ENCODE peak calls at places on chromosome 2, in ten cellular contexts. B is mammary epithelial cell, K is fibroblast of lung, N is H9, F is neural progenitor cell, V is endothelial cell of umbilical vein, I is colonic mucosa, E is mesendoderm, M is SK-N-MC, O is HCT116. G is an unnamed sample.
A peak's percentile ranks its signal among the peaks of the same experiment; 100 is the strongest.

GRCh38 chr2:167914969-167915368 is 332.4 kb downstream of the STK39 start:
- DNase-seq in M (no peak), E (no peak), B (no peak), O (no peak), K (no peak), I (no peak), V (no peak), F (no peak), N (no peak), G (no peak)

GRCh38 chr2:163198007-163198406 is 359.4 kb upstream of the KCNH7 start:
- DNase-seq in V (no peak), M (no peak), N (no peak), O (no peak), E (peak; percentile 34), F (no peak), I (no peak), B (no peak), K (no peak), G (no peak)

GRCh38 chr2:109217362-109218086 is 88.5 kb downstream of the SH3RF3 start:
- DNase-seq in F (no peak), B (peak; percentile 47), O (no peak), V (peak; percentile 32), I (no peak), K (peak; percentile 98), N (no peak), E (no peak), M (no peak), G (peak; percentile 77)

GRCh38 chr2:191593622-191594416 is 84.1 kb upstream of the NABP1 start:
- DNase-seq in M (no peak), N (no peak), E (no peak), B (peak; percentile 95), K (no peak), V (no peak), F (no peak), I (no peak), O (no peak), G (peak; percentile 87)

GRCh38 chr2:237101118-237101979 is 15.7 kb downstream of the COPS8 start:
- DNase-seq in V (no peak), O (no peak), K (no peak), N (peak; percentile 34), E (peak; percentile 3), B (no peak), I (no peak), M (no peak), F (peak; percentile 89), G (no peak)

GRCh38 chr2:71938659-71939587 is 208.7 kb downstream of the CYP26B1 start:
- DNase-seq in N (peak; percentile 11), K (no peak), O (no peak), V (no peak), F (no peak), E (no peak), M (no peak), B (no peak), I (no peak), G (no peak)

GRCh38 chr2:101718993-101719571 is 21.6 kb downstream of the MAP4K4 start:
- DNase-seq in M (no peak), O (no peak), N (no peak), E (no peak), V (no peak), I (no peak), F (no peak), B (peak; percentile 52), K (no peak), G (peak; percentile 50)

GRCh38 chr2:21018290-21018689 is 25.6 kb downstream of the APOB start:
- DNase-seq in I (no peak), V (no peak), O (no peak), B (no peak), E (no peak), K (no peak), M (no peak), F (no peak), N (no peak), G (no peak)

GRCh38 chr2:239728751-239729150 is 296.4 kb downstream of the NDUFA10 start:
- DNase-seq in B (no peak), F (no peak), O (no peak), N (no peak), I (no peak), K (no peak), E (no peak), M (no peak), V (no peak), G (no peak)

GRCh38 chr2:191345788-191346187 is 100.6 kb downstream of the MYO1B start:
- DNase-seq in I (no peak), E (no peak), N (no peak), O (no peak), M (no peak), V (no peak), F (no peak), B (peak; percentile 43), K (no peak), G (peak; percentile 72)

GRCh38 chr2:114049826-114050225 is 159.9 kb downstream of the ACTR3 start:
- DNase-seq in K (no peak), E (no peak), B (peak; percentile 76), F (no peak), V (no peak), I (no peak), O (no peak), N (no peak), M (no peak), G (no peak)

GRCh38 chr2:98806266-98806697 is 75.3 kb upstream of the MGAT4A start:
- DNase-seq in N (no peak), F (no peak), E (no peak), B (peak; percentile 83), I (no peak), O (no peak), M (no peak), K (peak; percentile 11), V (peak; percentile 69), G (peak; percentile 12)

GRCh38 chr2:64643838-64644219 is 9.9 kb downstream of the SERTAD2 start:
- DNase-seq in E (no peak), F (no peak), I (no peak), M (no peak), B (no peak), N (no peak), O (no peak), V (no peak), K (no peak), G (peak; percentile 39)
- H3K9ac ChIP-seq in E (peak overlapping the region; percentile 17), F (no peak overlapping the region), I (peak overlapping the region; percentile 84), M (peak overlapping the region; percentile 80), B (peak overlapping the region; percentile 94), N (no peak overlapping the region), O (peak overlapping the region; percentile 75), V (peak overlapping the region; percentile 86), K (peak overlapping the region; percentile 66), G (peak overlapping the region; percentile 86)

GRCh38 chr2:40450066-40450841 is 1.6 kb downstream of the SLC8A1 start:
- DNase-seq in N (no peak), B (peak; percentile 56), I (no peak), E (peak; percentile 7), F (peak; percentile 22), K (peak; percentile 60), O (no peak), V (peak; percentile 25), M (no peak), G (peak; percentile 67)
- H3K27ac ChIP-seq in N (no peak overlapping the region), B (peak overlapping the region; percentile 57), I (peak overlapping the region; percentile 63), E (no peak overlapping the region), F (no peak overlapping the region), K (peak overlapping the region; percentile 71), O (no peak overlapping the region), V (no peak overlapping the region), M (no peak overlapping the region), G (peak overlapping the region; percentile 41)

DNA sequence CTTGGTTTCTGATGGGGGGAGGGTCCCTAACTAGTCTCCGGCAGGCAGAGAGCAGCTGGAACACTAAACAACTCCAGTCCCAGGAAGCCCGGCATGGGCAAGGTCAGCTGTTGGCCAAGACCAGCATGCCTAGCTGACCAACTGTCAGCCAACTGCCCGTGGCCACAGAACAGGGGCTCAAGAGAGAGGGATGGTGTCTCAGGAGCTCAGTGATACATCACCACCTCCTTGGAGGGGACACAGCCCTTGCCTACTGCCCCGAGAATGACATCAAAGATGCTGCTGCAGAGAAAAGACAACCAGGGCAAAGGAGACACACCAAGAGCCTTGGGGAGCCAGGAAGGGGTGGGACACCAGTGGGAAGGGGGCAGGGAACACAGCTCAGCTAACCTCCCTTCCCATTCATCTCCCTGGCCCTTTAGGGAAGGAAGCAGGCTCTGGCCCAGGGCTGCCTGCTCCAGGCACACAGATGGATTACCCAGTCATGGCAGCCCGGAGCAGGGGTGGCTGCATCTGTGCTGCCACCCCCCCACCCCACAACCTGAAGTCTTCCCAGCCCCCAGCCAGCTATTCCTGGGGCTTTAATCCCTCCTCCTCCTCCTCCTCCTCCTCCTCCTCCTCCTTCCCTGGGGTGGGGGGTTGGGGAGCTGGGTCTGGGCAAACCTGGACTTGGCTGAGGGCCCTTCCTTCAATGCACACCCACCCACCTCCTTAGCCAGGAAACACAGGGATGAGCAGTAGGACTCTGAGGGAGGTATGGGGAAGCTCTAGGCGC is 1.9 kb downstream of the BIN1 start:
- DNase-seq in N (peak; percentile 28), B (no peak), I (no peak), F (peak; percentile 30), V (no peak), M (no peak), O (no peak), E (peak; percentile 32), K (peak; percentile 41), G (peak; percentile 28)
- H3K9ac ChIP-seq in N (no peak overlapping the region), B (no peak overlapping the region), I (peak overlapping the region; percentile 85), F (no peak overlapping the region), V (peak overlapping the region; percentile 81), M (no peak overlapping the region), O (peak overlapping the region; percentile 76), E (peak overlapping the region; percentile 88), K (peak overlapping the region; percentile 87), G (peak overlapping the region; percentile 85)

GRCh38 chr2:164911832-164912231 is 43.5 kb downstream of the SLC38A11 start:
- DNase-seq in K (no peak), V (peak; percentile 6), O (no peak), F (no peak), M (no peak), E (no peak), N (no peak), B (no peak), I (no peak), G (no peak)

GRCh38 chr2:164910091-164910899 is 45.0 kb downstream of the SLC38A11 start:
- DNase-seq in I (peak; percentile 49), E (peak; percentile 63), M (no peak), N (no peak), O (no peak), F (no peak), V (peak; percentile 88), K (peak; percentile 25), B (peak; percentile 84), G (no peak)

GRCh38 chr2:164917296-164917903 is 37.9 kb downstream of the SLC38A11 start:
- DNase-seq in K (peak; percentile 35), O (peak; percentile 40), B (peak; percentile 49), V (peak; percentile 73), I (peak; percentile 40), E (peak; percentile 61), N (peak; percentile 43), F (peak; percentile 59), M (no peak), G (peak; percentile 33)

GRCh38 chr2:164913640-164914346 is 41.5 kb downstream of the SLC38A11 start:
- DNase-seq in B (peak; percentile 65), F (no peak), M (no peak), I (no peak), V (peak; percentile 72), O (no peak), N (no peak), K (peak; percentile 34), E (peak; percentile 66), G (peak; percentile 56)

DNA sequence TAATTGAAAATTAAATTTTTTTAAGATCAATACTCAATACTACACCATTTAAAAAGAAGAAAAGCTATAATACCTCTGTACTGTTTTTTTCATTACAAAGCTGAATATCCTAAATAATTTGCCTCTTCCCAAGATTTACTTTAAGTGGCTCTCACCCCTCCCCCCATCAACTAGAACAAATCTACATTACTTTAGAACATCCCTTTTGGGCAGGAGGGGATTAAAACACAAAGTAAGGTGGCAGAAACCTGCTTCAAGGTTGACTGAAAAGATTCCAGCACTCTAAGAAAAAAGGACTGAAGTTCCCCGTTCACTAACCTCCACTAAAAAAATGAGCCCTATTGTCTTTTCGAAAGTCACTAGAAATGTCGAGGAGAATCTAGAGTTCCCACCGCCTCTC is 42.3 kb downstream of the SLC38A11 start:
- DNase-seq in M (no peak), B (no peak), F (peak; percentile 5), N (no peak), V (no peak), I (no peak), K (no peak), O (no peak), E (peak; percentile 21), G (no peak)
- H3K27ac ChIP-seq in M (no peak overlapping the region), B (no peak overlapping the region), F (no peak overlapping the region), N (no peak overlapping the region), V (no peak overlapping the region), I (no peak overlapping the region), K (no peak overlapping the region), O (no peak overlapping the region), E (no peak overlapping the region), G (no peak overlapping the region)